ENCODE peak calls at places on chromosome 16, in ten cellular contexts. M is WTC11, S is PC-3, D is neural progenitor cell, O is MM.1S, A is AG04449, Q is GM06990, U is activated B cell treated with CpG ODN at 0.5 μM for 24 hours, H is colonic mucosa, L is PC-9. E is an unnamed sample.

GRCh38 chr16:75248536-75249380 is 2.7 kb downstream of the BCAR1 start:
- DNase-seq in Q (no peak), S (no peak), U (no peak), L (no peak), M (no peak), A (no peak), D (no peak), H (no peak), O (no peak), E (no peak)

GRCh38 chr16:79847101-79847500 is 246.6 kb upstream of the MAF start:
- DNase-seq in S (no peak), D (no peak), L (no peak), O (no peak), H (no peak), Q (no peak), A (no peak), U (no peak), M (no peak), E (peak)

GRCh38 chr16:2062801-2063200 is 15.0 kb downstream of the TSC2 start:
- DNase-seq in L (no peak), H (no peak), S (no peak), A (no peak), U (no peak), D (no peak), M (no peak), Q (no peak), O (no peak), E (no peak)

GRCh38 chr16:74999208-74999682 is 421 bp downstream of the ZNRF1 start:
- DNase-seq in H (peak), A (no peak), D (no peak), L (no peak), O (no peak), Q (no peak), S (no peak), U (peak), M (no peak), E (no peak)

GRCh38 chr16:83956336-83957289 is 3.6 kb downstream of the OSGIN1 start:
- DNase-seq in U (peak), D (peak), M (peak), Q (peak), O (peak), L (peak), H (peak), S (peak), A (peak), E (peak)

GRCh38 chr16:88939814-88940195 is 37.2 kb downstream of the CBFA2T3 start:
- DNase-seq in O (no peak), L (no peak), Q (no peak), U (no peak), D (no peak), A (no peak), H (no peak), S (no peak), M (no peak), E (no peak)

GRCh38 chr16:84062734-84063640 is 20.4 kb upstream of the SLC38A8 start:
- DNase-seq in Q (no peak), S (peak), H (peak), D (peak), L (peak), A (no peak), U (peak), M (peak), O (no peak), E (peak)

GRCh38 chr16:75198135-75198600 is 8.8 kb downstream of the CTRB2 start:
- DNase-seq in L (no peak), D (no peak), H (no peak), U (no peak), O (no peak), Q (no peak), M (no peak), S (no peak), A (no peak), E (no peak)

GRCh38 chr16:50213939-50214519 is 52.3 kb upstream of the ADCY7 start:
- DNase-seq in O (peak), U (no peak), H (no peak), Q (no peak), M (no peak), S (peak), L (no peak), A (no peak), D (peak), E (peak)

GRCh38 chr16:88415381-88416323 is 32.9 kb downstream of the ZNF469 start:
- DNase-seq in H (no peak), U (no peak), M (no peak), L (no peak), O (no peak), D (no peak), S (no peak), Q (no peak), A (no peak), E (no peak)

GRCh38 chr16:15948532-15949209 is 745 bp upstream of the ABCC1 start:
- DNase-seq in L (no peak), D (no peak), H (no peak), O (peak), U (no peak), A (no peak), S (no peak), Q (no peak), M (no peak), E (no peak)

GRCh38 chr16:73350707-73351452 is 303.0 kb upstream of the ZFHX3 start:
- DNase-seq in A (no peak), L (no peak), S (no peak), M (no peak), O (no peak), D (peak), Q (no peak), H (no peak), U (no peak), E (no peak)

GRCh38 chr16:16037521-16037920 is 88.1 kb downstream of the ABCC1 start:
- DNase-seq in S (no peak), U (no peak), A (no peak), L (no peak), M (no peak), Q (no peak), D (no peak), H (no peak), O (no peak), E (no peak)

GRCh38 chr16:23257682-23258081 is 44.4 kb upstream of the SCNN1B start:
- DNase-seq in D (no peak), H (no peak), S (peak), A (no peak), M (no peak), U (no peak), O (no peak), Q (no peak), L (peak), E (peak)

GRCh38 chr16:4505356-4506153 is 29.4 kb downstream of the HMOX2 start:
- DNase-seq in U (peak), D (no peak), Q (peak), L (no peak), H (no peak), M (no peak), O (peak), A (no peak), S (no peak), E (no peak)

GRCh38 chr16:72769876-72770275 is 278.1 kb downstream of the ZFHX3 start:
- DNase-seq in S (peak), L (no peak), M (no peak), U (no peak), O (no peak), Q (no peak), H (no peak), A (no peak), D (no peak), E (no peak)

GRCh38 chr16:86704516-86704915 is 126.2 kb downstream of the FOXL1 start:
- DNase-seq in M (no peak), U (no peak), D (no peak), S (no peak), O (no peak), H (no peak), L (no peak), A (no peak), Q (no peak), E (no peak)

GRCh38 chr16:78183886-78184553 is 84.6 kb downstream of the WWOX start:
- DNase-seq in U (no peak), D (no peak), M (no peak), H (no peak), S (no peak), Q (no peak), O (no peak), A (no peak), L (no peak), E (no peak)

GRCh38 chr16:81553814-81554675 is 109.4 kb downstream of the CMIP start:
- DNase-seq in L (no peak), Q (no peak), U (no peak), S (no peak), M (no peak), O (no peak), A (no peak), H (no peak), D (no peak), E (no peak)

GRCh38 chr16:23185661-23186060 is 3.1 kb downstream of the SCNN1G start:
- DNase-seq in H (no peak), Q (no peak), U (no peak), O (no peak), M (no peak), S (no peak), A (no peak), L (no peak), D (no peak), E (no peak)

GRCh38 chr16:12439443-12440232 is 364.0 kb downstream of the CPPED1 start:
- DNase-seq in M (no peak), S (peak), D (no peak), H (no peak), O (no peak), L (no peak), Q (no peak), A (no peak), U (no peak), E (no peak)

GRCh38 chr16:35730251-35730650 is 2270.8 kb downstream of the TP53TG3F start:
- DNase-seq in A (no peak), U (no peak), Q (no peak), D (no peak), H (no peak), L (no peak), S (no peak), M (no peak), O (no peak), E (no peak)

GRCh38 chr16:83344014-83344413 is 463.8 kb upstream of the HSBP1 start:
- DNase-seq in U (no peak), O (no peak), L (peak), D (no peak), H (no peak), A (peak), Q (no peak), S (peak), M (no peak), E (peak)

GRCh38 chr16:89828199-89828869 is at the start of gene SPIRE2:
- DNase-seq in L (peak), A (no peak), S (peak), H (peak), M (peak), O (peak), Q (peak), D (peak), U (peak), E (peak)

GRCh38 chr16:3013491-3013951 is 798 bp downstream of the CLDN9 start:
- DNase-seq in O (no peak), U (no peak), H (no peak), S (peak), M (no peak), A (no peak), Q (no peak), L (peak), D (no peak), E (no peak)

GRCh38 chr16:65415460-65415859 is 293.6 kb upstream of the CDH11 start:
- DNase-seq in L (no peak), Q (no peak), A (no peak), M (no peak), H (no peak), U (no peak), D (no peak), O (no peak), S (peak), E (peak)

GRCh38 chr16:16096161-16096857 is 127.0 kb downstream of the ABCC6 start:
- DNase-seq in M (no peak), A (peak), D (peak), L (no peak), S (no peak), Q (no peak), U (no peak), H (peak), O (no peak), E (no peak)

GRCh38 chr16:58333937-58334336 is 39.1 kb upstream of the PRSS54 start:
- DNase-seq in A (no peak), S (no peak), L (no peak), M (no peak), Q (no peak), O (no peak), H (no peak), D (no peak), U (no peak), E (no peak)

GRCh38 chr16:2034695-2035430 is 8.2 kb downstream of the NHERF2 start:
- DNase-seq in L (no peak), D (no peak), S (no peak), Q (no peak), M (no peak), A (no peak), H (no peak), O (no peak), U (no peak), E (no peak)

GRCh38 chr16:76910931-76911330 is 280.1 kb upstream of the MON1B start:
- DNase-seq in O (no peak), S (peak), L (no peak), Q (no peak), D (no peak), M (no peak), A (peak), U (no peak), H (no peak), E (peak)

GRCh38 chr16:78058165-78058564 is 35.8 kb downstream of the CLEC3A start:
- DNase-seq in S (no peak), A (no peak), M (no peak), O (no peak), D (no peak), L (no peak), U (no peak), H (no peak), Q (no peak), E (no peak)

GRCh38 chr16:10616744-10617640 is 36.6 kb upstream of the EMP2 start:
- DNase-seq in D (peak), A (no peak), O (no peak), M (peak), U (no peak), H (peak), S (peak), Q (no peak), L (peak), E (peak)

GRCh38 chr16:22206847-22207714 is 1.0 kb downstream of the EEF2K start:
- DNase-seq in O (peak), M (peak), U (peak), A (no peak), H (peak), S (peak), D (peak), Q (peak), L (no peak), E (peak)

DNA sequence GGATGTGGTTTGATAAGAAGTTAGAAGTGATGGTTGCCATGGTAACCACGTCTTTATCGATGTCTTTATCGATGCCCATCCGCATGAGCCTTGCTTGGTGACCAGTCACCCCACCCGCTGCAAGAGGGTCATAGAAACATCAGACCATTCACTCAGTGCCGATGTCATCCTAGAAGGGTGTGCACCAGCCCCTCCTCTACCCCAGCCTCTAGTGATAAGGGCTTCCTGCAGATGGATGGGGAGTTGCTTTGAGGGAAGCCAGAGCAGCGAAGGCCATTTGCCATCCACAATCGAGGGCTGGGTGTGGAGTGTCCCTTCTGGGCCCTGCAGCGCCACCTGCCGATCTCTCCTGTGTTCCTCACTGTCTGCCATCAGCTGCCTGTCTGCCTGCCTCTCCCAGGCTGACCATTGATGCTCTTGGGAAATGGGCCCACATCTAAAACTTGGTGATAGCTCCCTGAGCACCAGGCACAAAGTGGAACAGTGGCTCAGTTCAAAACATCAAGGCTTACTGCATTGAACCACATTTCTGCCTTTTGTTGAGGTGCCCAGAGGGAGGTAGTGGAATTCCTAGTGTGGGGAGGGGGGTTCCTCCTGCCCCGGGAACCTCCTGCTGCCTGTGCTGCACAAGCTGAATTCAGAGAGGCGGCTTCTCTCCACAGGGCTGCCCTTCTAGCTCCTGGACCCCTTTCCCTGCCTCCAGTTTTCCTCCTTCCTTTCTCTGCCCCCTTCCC is 8.9 kb downstream of the CALB2 start:
- DNase-seq in H (peak), M (peak), U (no peak), S (peak), Q (no peak), O (peak), L (peak), D (peak), A (no peak), E (peak)
- TF ChIP-seq CTCF in H (peak), M (peak), U (no peak), S (peak), Q (peak), O (peak), L (peak), D (peak), A (peak), E (peak)

GRCh38 chr16:30657866-30658730 is at the start of gene FBRS:
- DNase-seq in O (peak), S (peak), A (peak), H (peak), Q (peak), L (peak), M (peak), U (peak), D (peak), E (peak)
- TF ChIP-seq CTCF in O (peak), S (peak), A (peak), H (peak), Q (peak), L (peak), M (peak), U (no peak), D (peak), E (peak)

GRCh38 chr16:30893744-30894539 is at the start of gene BCL7C:
- DNase-seq in A (no peak), H (peak), D (peak), L (peak), O (peak), U (peak), S (peak), M (peak), Q (peak), E (peak)
- TF ChIP-seq CTCF in A (peak), H (no peak), D (peak), L (peak), O (peak), U (no peak), S (peak), M (no peak), Q (peak), E (peak)

GRCh38 chr16:48901712-48902374 is 291.9 kb upstream of the N4BP1 start:
- DNase-seq in M (peak), Q (no peak), A (no peak), L (no peak), O (no peak), S (peak), U (no peak), D (peak), H (no peak), E (no peak)
- TF ChIP-seq CTCF in M (no peak), Q (peak), A (peak), L (peak), O (no peak), S (peak), U (no peak), D (peak), H (no peak), E (peak)

GRCh38 chr16:56277040-56277439 is 85.8 kb downstream of the GNAO1 start:
- DNase-seq in D (peak), M (peak), L (no peak), U (no peak), O (no peak), A (no peak), Q (no peak), H (no peak), S (peak), E (peak)
- TF ChIP-seq CTCF in D (peak), M (peak), L (peak), U (no peak), O (no peak), A (peak), Q (no peak), H (no peak), S (peak), E (peak)

E was measured in MCF 10A.